ENCODE peak calls at places on chromosome 19, in ten cellular contexts. One of them, this sample, is unnamed.

GRCh38 chr19:41478171-41478570 is 35.2 kb downstream of the ERICH4 start:
- DNase-seq in Peyer's patch: no peak
- DNase-seq in hepatocyte: no peak
- DNase-seq in mesenchymal stem cell: no peak
- DNase-seq in tibial artery: no peak
- DNase-seq in lung: no peak
- DNase-seq in mesendoderm: no peak
- DNase-seq in DND-41: no peak
- DNase-seq in CD4-positive, CD25-positive, alpha-beta regulatory T cell: no peak
- DNase-seq in CD8-positive, alpha-beta memory T cell: no peak
- DNase-seq in this sample: no peak

GRCh38 chr19:35533822-35534521 is 716 bp downstream of the GAPDHS start:
- DNase-seq in DND-41: no peak
- DNase-seq in Peyer's patch: peak; percentile 70
- DNase-seq in mesendoderm: peak; percentile 86
- DNase-seq in CD4-positive, CD25-positive, alpha-beta regulatory T cell: peak; percentile 66
- DNase-seq in tibial artery: no peak
- DNase-seq in CD8-positive, alpha-beta memory T cell: no peak
- DNase-seq in mesenchymal stem cell: peak; percentile 40
- DNase-seq in lung: no peak
- DNase-seq in hepatocyte: peak; percentile 37
- DNase-seq in this sample: peak; percentile 30

GRCh38 chr19:1400281-1401137 is 833 bp downstream of the GAMT start:
- DNase-seq in mesenchymal stem cell: peak; percentile 46
- DNase-seq in Peyer's patch: no peak
- DNase-seq in CD4-positive, CD25-positive, alpha-beta regulatory T cell: no peak
- DNase-seq in lung: no peak
- DNase-seq in DND-41: peak; percentile 43
- DNase-seq in tibial artery: no peak
- DNase-seq in hepatocyte: peak; percentile 82
- DNase-seq in mesendoderm: no peak
- DNase-seq in CD8-positive, alpha-beta memory T cell: no peak
- DNase-seq in this sample: no peak

GRCh38 chr19:18847516-18848463 is 16.0 kb downstream of the UPF1 start:
- DNase-seq in hepatocyte: no peak
- DNase-seq in lung: no peak
- DNase-seq in tibial artery: peak; percentile 66
- DNase-seq in mesenchymal stem cell: no peak
- DNase-seq in CD4-positive, CD25-positive, alpha-beta regulatory T cell: no peak
- DNase-seq in mesendoderm: no peak
- DNase-seq in DND-41: no peak
- DNase-seq in CD8-positive, alpha-beta memory T cell: no peak
- DNase-seq in Peyer's patch: no peak
- DNase-seq in this sample: no peak

GRCh38 chr19:16293133-16294085 is 31.2 kb upstream of the KLF2 start:
- DNase-seq in CD8-positive, alpha-beta memory T cell: no peak
- DNase-seq in mesendoderm: no peak
- DNase-seq in DND-41: no peak
- DNase-seq in lung: peak; percentile 71
- DNase-seq in Peyer's patch: peak; percentile 72
- DNase-seq in tibial artery: peak; percentile 87
- DNase-seq in mesenchymal stem cell: peak; percentile 94
- DNase-seq in CD4-positive, CD25-positive, alpha-beta regulatory T cell: no peak
- DNase-seq in hepatocyte: peak; percentile 84
- DNase-seq in this sample: no peak

GRCh38 chr19:23118400-23118799 is 1.6 kb downstream of the ZNF730 start:
- DNase-seq in CD8-positive, alpha-beta memory T cell: no peak
- DNase-seq in lung: no peak
- DNase-seq in hepatocyte: no peak
- DNase-seq in mesendoderm: peak; percentile 84
- DNase-seq in tibial artery: no peak
- DNase-seq in CD4-positive, CD25-positive, alpha-beta regulatory T cell: no peak
- DNase-seq in DND-41: peak; percentile 15
- DNase-seq in Peyer's patch: no peak
- DNase-seq in mesenchymal stem cell: no peak
- DNase-seq in this sample: no peak

GRCh38 chr19:47069795-47070194 is 21.4 kb upstream of the TMEM160 start:
- DNase-seq in DND-41: no peak
- DNase-seq in mesendoderm: no peak
- DNase-seq in lung: no peak
- DNase-seq in tibial artery: no peak
- DNase-seq in hepatocyte: no peak
- DNase-seq in Peyer's patch: no peak
- DNase-seq in mesenchymal stem cell: no peak
- DNase-seq in CD4-positive, CD25-positive, alpha-beta regulatory T cell: no peak
- DNase-seq in CD8-positive, alpha-beta memory T cell: no peak
- DNase-seq in this sample: no peak

GRCh38 chr19:2488942-2489731 is 13.2 kb downstream of the GADD45B start:
- DNase-seq in mesendoderm: peak; percentile 45
- DNase-seq in tibial artery: no peak
- DNase-seq in DND-41: no peak
- DNase-seq in CD8-positive, alpha-beta memory T cell: no peak
- DNase-seq in Peyer's patch: peak; percentile 66
- DNase-seq in CD4-positive, CD25-positive, alpha-beta regulatory T cell: no peak
- DNase-seq in mesenchymal stem cell: peak; percentile 58
- DNase-seq in hepatocyte: peak; percentile 83
- DNase-seq in lung: peak; percentile 47
- DNase-seq in this sample: no peak

GRCh38 chr19:42313096-42313839 is at the start of gene TMEM145:
- DNase-seq in CD8-positive, alpha-beta memory T cell: no peak
- DNase-seq in tibial artery: no peak
- DNase-seq in Peyer's patch: no peak
- DNase-seq in lung: no peak
- DNase-seq in mesenchymal stem cell: peak; percentile 64
- DNase-seq in DND-41: peak; percentile 50
- DNase-seq in hepatocyte: peak; percentile 80
- DNase-seq in CD4-positive, CD25-positive, alpha-beta regulatory T cell: peak; percentile 42
- DNase-seq in mesendoderm: peak; percentile 78
- DNase-seq in this sample: peak; percentile 18

GRCh38 chr19:1171755-1172352 is 2.2 kb downstream of the SBNO2 start:
- DNase-seq in mesenchymal stem cell: no peak
- DNase-seq in mesendoderm: peak; percentile 28
- DNase-seq in lung: no peak
- DNase-seq in DND-41: no peak
- DNase-seq in Peyer's patch: no peak
- DNase-seq in hepatocyte: no peak
- DNase-seq in tibial artery: no peak
- DNase-seq in CD4-positive, CD25-positive, alpha-beta regulatory T cell: no peak
- DNase-seq in CD8-positive, alpha-beta memory T cell: no peak
- DNase-seq in this sample: no peak

GRCh38 chr19:32238076-32238475 is 107.3 kb upstream of the ZNF507 start:
- DNase-seq in CD8-positive, alpha-beta memory T cell: no peak
- DNase-seq in mesenchymal stem cell: no peak
- DNase-seq in CD4-positive, CD25-positive, alpha-beta regulatory T cell: no peak
- DNase-seq in lung: no peak
- DNase-seq in hepatocyte: no peak
- DNase-seq in mesendoderm: no peak
- DNase-seq in Peyer's patch: no peak
- DNase-seq in DND-41: no peak
- DNase-seq in tibial artery: no peak
- DNase-seq in this sample: no peak

GRCh38 chr19:47122359-47123335 is 8.0 kb upstream of the SAE1 start:
- DNase-seq in mesenchymal stem cell: peak; percentile 76
- DNase-seq in mesendoderm: no peak
- DNase-seq in DND-41: no peak
- DNase-seq in CD4-positive, CD25-positive, alpha-beta regulatory T cell: no peak
- DNase-seq in tibial artery: no peak
- DNase-seq in Peyer's patch: no peak
- DNase-seq in CD8-positive, alpha-beta memory T cell: no peak
- DNase-seq in hepatocyte: no peak
- DNase-seq in lung: no peak
- DNase-seq in this sample: no peak

GRCh38 chr19:1907563-1908363 is 2.6 kb downstream of the ADAT3 start:
- DNase-seq in mesenchymal stem cell: no peak
- DNase-seq in lung: peak; percentile 44
- DNase-seq in tibial artery: no peak
- DNase-seq in Peyer's patch: peak; percentile 90
- DNase-seq in CD8-positive, alpha-beta memory T cell: no peak
- DNase-seq in DND-41: no peak
- DNase-seq in CD4-positive, CD25-positive, alpha-beta regulatory T cell: no peak
- DNase-seq in mesendoderm: no peak
- DNase-seq in hepatocyte: peak; percentile 73
- DNase-seq in this sample: no peak

GRCh38 chr19:20278342-20278741 is 111.3 kb downstream of the ZNF486 start:
- DNase-seq in lung: no peak
- DNase-seq in Peyer's patch: no peak
- DNase-seq in CD4-positive, CD25-positive, alpha-beta regulatory T cell: no peak
- DNase-seq in mesendoderm: no peak
- DNase-seq in DND-41: no peak
- DNase-seq in hepatocyte: peak; percentile 39
- DNase-seq in CD8-positive, alpha-beta memory T cell: peak; percentile 57
- DNase-seq in mesenchymal stem cell: no peak
- DNase-seq in tibial artery: no peak
- DNase-seq in this sample: no peak

GRCh38 chr19:1449467-1450442 is at the start of gene APC2:
- DNase-seq in CD8-positive, alpha-beta memory T cell: no peak
- DNase-seq in hepatocyte: peak; percentile 49
- DNase-seq in lung: no peak
- DNase-seq in mesenchymal stem cell: peak; percentile 44
- DNase-seq in Peyer's patch: no peak
- DNase-seq in DND-41: peak; percentile 57
- DNase-seq in mesendoderm: peak; percentile 73
- DNase-seq in CD4-positive, CD25-positive, alpha-beta regulatory T cell: peak; percentile 29
- DNase-seq in tibial artery: no peak
- DNase-seq in this sample: no peak

GRCh38 chr19:35901854-35902661 is at the start of gene HCST:
- DNase-seq in mesenchymal stem cell: no peak
- DNase-seq in hepatocyte: no peak
- DNase-seq in DND-41: peak; percentile 50
- DNase-seq in CD8-positive, alpha-beta memory T cell: peak; percentile 68
- DNase-seq in lung: no peak
- DNase-seq in mesendoderm: no peak
- DNase-seq in CD4-positive, CD25-positive, alpha-beta regulatory T cell: peak; percentile 80
- DNase-seq in Peyer's patch: peak; percentile 76
- DNase-seq in tibial artery: no peak
- DNase-seq in this sample: peak; percentile 72

DNA sequence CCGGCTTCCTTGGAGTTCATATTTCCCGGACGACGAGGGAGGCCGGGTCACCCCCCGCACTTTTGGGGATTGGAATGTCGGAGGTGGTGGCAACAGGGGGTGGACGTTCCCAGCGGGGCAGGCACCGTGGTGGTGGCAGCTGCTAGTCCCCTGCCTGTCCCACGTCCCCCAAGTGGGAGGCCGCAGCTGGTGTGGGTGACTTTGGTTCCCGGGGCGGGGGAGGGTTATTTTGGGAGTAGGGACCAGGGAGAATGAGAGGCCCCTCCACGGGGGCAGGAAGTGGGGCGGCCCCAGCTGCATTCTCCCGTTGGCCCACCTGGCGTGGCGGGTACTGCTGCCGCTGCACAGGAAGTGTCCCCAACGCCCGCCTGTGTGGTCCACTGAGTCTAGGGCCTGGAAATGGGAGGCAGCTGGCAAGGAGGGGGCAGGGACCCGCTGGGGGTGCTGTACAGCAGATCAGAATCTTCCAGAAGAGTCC is 11.1 kb upstream of the PLIN3 start:
- DNase-seq in CD4-positive, CD25-positive, alpha-beta regulatory T cell: no peak
- DNase-seq in mesendoderm: no peak
- DNase-seq in mesenchymal stem cell: no peak
- DNase-seq in lung: no peak
- DNase-seq in hepatocyte: no peak
- DNase-seq in Peyer's patch: no peak
- DNase-seq in DND-41: peak; percentile 93
- DNase-seq in CD8-positive, alpha-beta memory T cell: no peak
- DNase-seq in tibial artery: no peak
- DNase-seq in this sample: no peak
- H3K4me1 ChIP-seq in CD4-positive, CD25-positive, alpha-beta regulatory T cell: peaks cover 11% of the 10 kb centered on the region
- H3K4me1 ChIP-seq in mesendoderm: no peaks in the 10 kb centered on the region
- H3K4me1 ChIP-seq in mesenchymal stem cell: peaks cover 17% of the 10 kb centered on the region
- H3K4me1 ChIP-seq in lung: no peaks in the 10 kb centered on the region
- H3K4me1 ChIP-seq in hepatocyte: peaks cover 5% of the 10 kb centered on the region
- H3K4me1 ChIP-seq in Peyer's patch: no peaks in the 10 kb centered on the region
- H3K4me1 ChIP-seq in DND-41: peaks cover 22% of the 10 kb centered on the region
- H3K4me1 ChIP-seq in CD8-positive, alpha-beta memory T cell: peaks cover 10% of the 10 kb centered on the region
- H3K4me1 ChIP-seq in tibial artery: peaks cover 19% of the 10 kb centered on the region
- H3K4me1 ChIP-seq in this sample: no peaks in the 10 kb centered on the region

DNA sequence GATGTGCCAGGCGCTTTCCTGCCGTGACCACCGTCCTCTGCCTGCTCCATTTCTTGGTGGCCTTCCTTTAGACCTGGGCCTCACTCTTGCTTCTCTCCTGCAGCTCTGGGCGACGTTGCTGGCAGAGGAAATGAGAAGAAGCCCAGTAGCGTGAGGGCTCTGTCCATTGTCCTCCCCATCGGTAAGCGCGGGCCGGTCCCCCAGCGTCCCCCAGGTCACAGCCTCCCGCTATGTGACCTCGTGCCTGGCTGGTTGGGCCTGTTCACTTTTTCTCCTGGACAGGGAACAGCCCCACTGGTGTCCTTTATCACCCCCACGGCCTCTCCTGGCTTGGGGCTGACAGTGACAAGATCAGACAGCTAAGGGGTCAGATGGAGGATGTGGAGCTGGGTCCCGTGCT is 27.7 kb downstream of the SPC24 start:
- DNase-seq in mesendoderm: no peak
- DNase-seq in lung: no peak
- DNase-seq in CD4-positive, CD25-positive, alpha-beta regulatory T cell: no peak
- DNase-seq in mesenchymal stem cell: no peak
- DNase-seq in tibial artery: no peak
- DNase-seq in CD8-positive, alpha-beta memory T cell: no peak
- DNase-seq in hepatocyte: no peak
- DNase-seq in DND-41: no peak
- DNase-seq in Peyer's patch: no peak
- DNase-seq in this sample: no peak
- H3K27ac ChIP-seq in mesendoderm: no peak overlapping the region
- H3K27ac ChIP-seq in lung: no peak overlapping the region
- H3K27ac ChIP-seq in CD4-positive, CD25-positive, alpha-beta regulatory T cell: no peak overlapping the region
- H3K27ac ChIP-seq in mesenchymal stem cell: no peak overlapping the region
- H3K27ac ChIP-seq in tibial artery: peak overlapping the region; percentile 30
- H3K27ac ChIP-seq in CD8-positive, alpha-beta memory T cell: no peak overlapping the region
- H3K27ac ChIP-seq in hepatocyte: no peak overlapping the region
- H3K27ac ChIP-seq in DND-41: no peak overlapping the region
- H3K27ac ChIP-seq in Peyer's patch: no peak overlapping the region
- H3K27ac ChIP-seq in this sample: no peak overlapping the region

DNA sequence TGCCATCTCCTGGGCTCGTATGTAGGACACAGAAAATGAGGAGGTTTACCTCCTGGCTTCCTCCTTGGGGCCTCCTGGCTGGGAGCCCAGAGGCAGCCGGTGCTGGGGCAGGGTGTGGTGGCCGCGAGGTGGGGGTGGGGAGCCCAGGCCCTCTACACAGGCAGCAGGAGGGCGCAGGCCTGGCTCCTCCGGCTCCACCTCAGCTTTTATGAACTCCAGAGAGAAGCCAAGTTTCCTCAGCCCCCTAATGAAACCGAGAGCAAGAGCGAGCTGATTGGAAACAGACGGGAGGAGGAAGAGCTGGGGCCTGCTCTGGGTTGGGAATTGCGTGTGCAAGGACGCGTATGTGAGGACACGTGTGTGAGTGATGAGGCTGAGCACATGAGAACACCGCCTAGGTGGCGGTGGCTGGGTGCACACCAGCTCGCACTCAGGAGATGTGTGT is 23.1 kb downstream of the LYL1 start:
- DNase-seq in CD4-positive, CD25-positive, alpha-beta regulatory T cell: no peak
- DNase-seq in CD8-positive, alpha-beta memory T cell: no peak
- DNase-seq in tibial artery: no peak
- DNase-seq in DND-41: no peak
- DNase-seq in lung: no peak
- DNase-seq in mesenchymal stem cell: no peak
- DNase-seq in mesendoderm: no peak
- DNase-seq in Peyer's patch: peak; percentile 66
- DNase-seq in hepatocyte: peak; percentile 80
- DNase-seq in this sample: no peak
- H3K4me3 ChIP-seq in CD4-positive, CD25-positive, alpha-beta regulatory T cell: no peak overlapping the region
- H3K4me3 ChIP-seq in CD8-positive, alpha-beta memory T cell: no peak overlapping the region
- H3K4me3 ChIP-seq in tibial artery: no peak overlapping the region
- H3K4me3 ChIP-seq in DND-41: no peak overlapping the region
- H3K4me3 ChIP-seq in lung: no peak overlapping the region
- H3K4me3 ChIP-seq in mesenchymal stem cell: no peak overlapping the region
- H3K4me3 ChIP-seq in mesendoderm: no peak overlapping the region
- H3K4me3 ChIP-seq in Peyer's patch: no peak overlapping the region
- H3K4me3 ChIP-seq in hepatocyte: no peak overlapping the region
- H3K4me3 ChIP-seq in this sample: no peak overlapping the region

GRCh38 chr19:48393196-48393558 is 291 bp upstream of the GRIN2D start:
- DNase-seq in mesenchymal stem cell: no peak
- DNase-seq in mesendoderm: no peak
- DNase-seq in tibial artery: no peak
- DNase-seq in lung: no peak
- DNase-seq in CD8-positive, alpha-beta memory T cell: no peak
- DNase-seq in DND-41: no peak
- DNase-seq in CD4-positive, CD25-positive, alpha-beta regulatory T cell: no peak
- DNase-seq in hepatocyte: no peak
- DNase-seq in Peyer's patch: no peak
- DNase-seq in this sample: no peak
- H3K4me1 ChIP-seq in mesenchymal stem cell: peaks cover 39% of the 10 kb centered on the region
- H3K4me1 ChIP-seq in mesendoderm: peaks cover 4% of the 10 kb centered on the region
- H3K4me1 ChIP-seq in tibial artery: peaks cover 33% of the 10 kb centered on the region
- H3K4me1 ChIP-seq in lung: no peaks in the 10 kb centered on the region
- H3K4me1 ChIP-seq in CD8-positive, alpha-beta memory T cell: peaks cover 50% of the 10 kb centered on the region
- H3K4me1 ChIP-seq in DND-41: peaks cover 20% of the 10 kb centered on the region
- H3K4me1 ChIP-seq in CD4-positive, CD25-positive, alpha-beta regulatory T cell: peaks cover 58% of the 10 kb centered on the region
- H3K4me1 ChIP-seq in hepatocyte: peaks cover 38% of the 10 kb centered on the region
- H3K4me1 ChIP-seq in Peyer's patch: no peaks in the 10 kb centered on the region
- H3K4me1 ChIP-seq in this sample: peaks cover 58% of the 10 kb centered on the region